ENCODE peak calls at places on chromosomes 5 and 9, in six cellular contexts. M is AG04450, B is uterus, Z is A549, O is HCT116, C is transverse colon. L is an unnamed sample.

GRCh38 chr5:32390819-32391591 is 53.5 kb downstream of the ZFR start:
- DNase-seq in Z (peak), O (peak), B (peak), C (no peak), M (peak), L (no peak)

GRCh38 chr5:172939561-172939960 is 19.7 kb upstream of the RPL26L1 start:
- DNase-seq in M (no peak), B (no peak), Z (no peak), O (no peak), C (no peak), L (no peak)

GRCh38 chr5:114361724-114362196 is at the start of gene KCNN2:
- DNase-seq in Z (peak), C (peak), O (no peak), B (peak), M (peak), L (peak)

GRCh38 chr9:113999256-114000062 is 78.6 kb downstream of the AMBP start:
- DNase-seq in B (peak), O (no peak), Z (no peak), M (no peak), C (no peak), L (peak)

GRCh38 chr5:43515678-43516048 is 715 bp upstream of the C5orf34 start:
- DNase-seq in B (no peak), O (no peak), Z (no peak), C (no peak), M (no peak), L (peak)

GRCh38 chr9:107190031-107190935 is 92.8 kb upstream of the RAD23B start:
- DNase-seq in O (no peak), Z (no peak), B (no peak), C (no peak), M (peak), L (no peak)

GRCh38 chr5:122091942-122092600 is 14.0 kb upstream of the LOX start:
- DNase-seq in C (no peak), Z (peak), M (no peak), B (no peak), O (peak), L (no peak)

GRCh38 chr5:140870221-140871201 is 1.8 kb downstream of the PCDHA11 start:
- DNase-seq in M (no peak), C (no peak), B (no peak), Z (no peak), O (no peak), L (no peak)

GRCh38 chr5:102216559-102217157 is 79.4 kb downstream of the SLCO4C1 start:
- DNase-seq in M (no peak), O (no peak), B (no peak), Z (no peak), C (no peak), L (no peak)

GRCh38 chr9:131578778-131579504 is 33.6 kb downstream of the PRRT1B start:
- DNase-seq in C (peak), B (no peak), M (no peak), O (no peak), Z (no peak), L (no peak)

GRCh38 chr5:148145916-148146315 is 22.4 kb upstream of the SPINK14 start:
- DNase-seq in Z (no peak), O (no peak), C (peak), M (no peak), B (no peak), L (peak)

GRCh38 chr5:151223447-151224264 is at the start of gene CCDC69:
- DNase-seq in Z (peak), C (peak), B (peak), O (peak), M (no peak), L (peak)

GRCh38 chr5:75335952-75336624 is 932 bp upstream of the HMGCR start:
- DNase-seq in C (peak), Z (peak), B (peak), O (peak), M (peak), L (peak)

GRCh38 chr9:134689320-134690181 is 47.9 kb downstream of the COL5A1 start:
- DNase-seq in B (peak), C (peak), O (peak), M (peak), Z (peak), L (peak)

GRCh38 chr9:27303219-27303618 is 6.3 kb upstream of the EQTN start:
- DNase-seq in Z (peak), B (no peak), C (no peak), M (no peak), O (no peak), L (no peak)

GRCh38 chr5:134503088-134503936 is 22.2 kb upstream of the JADE2 start:
- DNase-seq in C (peak), M (peak), Z (peak), B (peak), O (peak), L (peak)

GRCh38 chr5:54148062-54148461 is 162.3 kb downstream of the ARL15 start:
- DNase-seq in M (no peak), O (no peak), Z (no peak), B (no peak), C (no peak), L (no peak)

GRCh38 chr5:126446498-126447224 is 23.5 kb downstream of the GRAMD2B start:
- DNase-seq in M (no peak), Z (peak), C (peak), B (no peak), O (peak), L (peak)

GRCh38 chr5:152532714-152533113 is 127.6 kb upstream of the NMUR2 start:
- DNase-seq in M (no peak), Z (peak), O (peak), B (no peak), C (no peak), L (no peak)

GRCh38 chr9:129852575-129852974 is 17.3 kb downstream of the USP20 start:
- DNase-seq in O (no peak), M (no peak), C (no peak), Z (no peak), B (no peak), L (no peak)

GRCh38 chr9:116899337-116900006 is 212.4 kb downstream of the TRIM32 start:
- DNase-seq in Z (peak), C (no peak), M (peak), O (no peak), B (no peak), L (no peak)

GRCh38 chr5:169945831-169946261 is 34.4 kb downstream of the INSYN2B start:
- DNase-seq in B (no peak), Z (peak), O (no peak), C (no peak), M (peak), L (peak)

GRCh38 chr9:114121445-114122151 is 22.5 kb upstream of the KIF12 start:
- DNase-seq in B (no peak), M (no peak), C (no peak), O (no peak), Z (no peak), L (no peak)

GRCh38 chr5:5335115-5335514 is 87.4 kb upstream of the ICE1 start:
- DNase-seq in B (no peak), Z (peak), M (no peak), O (no peak), C (no peak), L (no peak)

GRCh38 chr9:17810728-17811634 is 232.1 kb downstream of the SH3GL2 start:
- DNase-seq in M (peak), C (peak), O (peak), B (peak), Z (peak), L (peak)

GRCh38 chr5:57032151-57032551 is 80.2 kb upstream of the MIER3 start:
- DNase-seq in O (peak), Z (peak), C (peak), M (no peak), B (no peak), L (peak)

GRCh38 chr9:126283799-126284465 is 42.7 kb upstream of the MVB12B start:
- DNase-seq in B (no peak), Z (no peak), M (no peak), O (no peak), C (no peak), L (no peak)

GRCh38 chr5:20023686-20024085 is 35.7 kb upstream of the CDH18 start:
- DNase-seq in B (no peak), O (no peak), C (no peak), M (no peak), Z (no peak), L (no peak)

GRCh38 chr9:133615897-133616188 is 6.7 kb upstream of the FAM163B start:
- DNase-seq in Z (no peak), M (no peak), B (no peak), O (no peak), C (no peak), L (no peak)

GRCh38 chr5:56297851-56298250 is 64.7 kb upstream of the ANKRD55 start:
- DNase-seq in C (no peak), B (no peak), Z (no peak), O (no peak), M (no peak), L (no peak)

GRCh38 chr5:111364992-111365391 is 140.8 kb downstream of the CAMK4 start:
- DNase-seq in B (no peak), Z (no peak), C (no peak), M (no peak), O (no peak), L (no peak)

GRCh38 chr5:78215972-78216371 is 78.5 kb downstream of the AP3B1 start:
- DNase-seq in O (no peak), B (no peak), M (no peak), C (no peak), Z (peak), L (no peak)

GRCh38 chr9:104984121-104984520 is 56.2 kb upstream of the ABCA1 start:
- DNase-seq in M (no peak), B (no peak), O (no peak), Z (no peak), C (no peak), L (no peak)

GRCh38 chr9:71726723-71727122 is 41.6 kb downstream of the CEMIP2 start:
- DNase-seq in Z (no peak), C (no peak), B (no peak), M (no peak), O (no peak), L (no peak)

GRCh38 chr9:71725590-71726338 is 42.5 kb downstream of the CEMIP2 start:
- DNase-seq in C (no peak), B (no peak), O (peak), Z (peak), M (peak), L (no peak)

GRCh38 chr9:71719585-71719984 is 48.7 kb downstream of the CEMIP2 start:
- DNase-seq in Z (no peak), B (no peak), C (no peak), M (no peak), O (no peak), L (no peak)

GRCh38 chr9:71719088-71719487 is 49.2 kb downstream of the CEMIP2 start:
- DNase-seq in Z (no peak), M (no peak), C (no peak), O (no peak), B (no peak), L (no peak)

GRCh38 chr9:71721786-71722295 is 46.5 kb downstream of the CEMIP2 start:
- DNase-seq in C (no peak), B (no peak), O (no peak), M (no peak), Z (no peak), L (no peak)
- H3K27ac ChIP-seq in C (no peak), B (no peak), O (no peak), M (no peak), Z (peak), L (no peak)

GRCh38 chr5:160083012-160083436 is 36.2 kb downstream of the PWWP2A start:
- DNase-seq in C (no peak), O (no peak), B (no peak), M (peak), Z (peak), L (no peak)
- H3K4me3 ChIP-seq in C (no peak), O (no peak), B (no peak), M (no peak), Z (no peak), L (no peak)

GRCh38 chr5:149466457-149466972 is 84.7 kb downstream of the CSNK1A1 start:
- DNase-seq in O (no peak), C (peak), B (peak), Z (peak), M (no peak), L (peak)

GRCh38 chr5:149470942-149471341 is 80.3 kb downstream of the CSNK1A1 start:
- DNase-seq in M (no peak), Z (no peak), B (no peak), O (no peak), C (no peak), L (no peak)

GRCh38 chr5:149459891-149460290 is 80.8 kb upstream of the IL17B start:
- DNase-seq in Z (no peak), O (no peak), B (no peak), C (no peak), M (no peak), L (no peak)

DNA sequence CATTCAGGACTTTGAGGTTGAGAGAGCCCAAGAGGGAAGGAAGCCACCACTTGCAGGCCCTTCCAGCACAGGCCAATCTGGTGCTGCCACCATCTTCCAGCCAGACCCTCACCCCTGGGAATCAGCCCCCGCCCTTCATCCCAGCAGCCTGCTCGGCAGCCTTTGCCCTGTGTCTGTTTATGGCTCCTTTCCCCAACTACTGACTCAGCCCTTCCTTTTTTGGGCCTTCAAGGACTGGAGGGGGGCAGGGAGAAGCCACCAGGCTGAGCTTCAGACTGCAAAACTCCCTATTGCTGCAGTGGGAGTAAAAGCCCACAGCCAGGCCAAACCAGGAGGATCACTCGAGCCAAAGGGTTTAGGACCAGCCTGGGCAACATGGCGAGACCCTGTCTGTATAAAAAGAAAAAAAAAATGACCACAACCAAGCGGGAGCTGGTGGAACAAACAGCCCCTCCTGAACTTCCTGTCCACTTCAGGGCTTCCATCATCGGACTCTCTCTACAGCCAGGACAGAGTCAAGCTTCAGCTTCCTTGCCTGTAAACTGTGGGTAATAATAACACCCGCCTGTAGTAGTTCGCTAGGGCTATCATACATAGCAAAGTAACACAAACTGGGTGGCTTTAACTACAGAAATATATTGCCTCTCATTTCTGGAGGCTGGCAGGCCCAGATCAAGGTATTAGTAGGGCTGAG is 85.9 kb upstream of the IL17B start:
- DNase-seq in O (no peak), C (peak), Z (no peak), M (no peak), B (peak), L (peak)
- H3K27ac ChIP-seq in O (no peak), C (peak), Z (peak), M (peak), B (peak), L (peak)

GRCh38 chr9:76531231-76531775 is 72.3 kb downstream of the GCNT1 start:
- DNase-seq in Z (no peak), O (no peak), B (no peak), M (no peak), C (no peak), L (no peak)
- H3K4me3 ChIP-seq in Z (no peak), O (no peak), B (no peak), M (no peak), C (no peak), L (no peak)

GRCh38 chr5:73747696-73748380 is 121.8 kb downstream of the ARHGEF28 start:
- DNase-seq in M (no peak), O (no peak), B (no peak), Z (no peak), C (no peak), L (no peak)

GRCh38 chr5:73754254-73754653 is 128.3 kb downstream of the ARHGEF28 start:
- DNase-seq in Z (no peak), B (no peak), M (no peak), O (no peak), C (no peak), L (no peak)

GRCh38 chr5:73748510-73749410 is 122.8 kb downstream of the ARHGEF28 start:
- DNase-seq in O (no peak), M (no peak), Z (no peak), B (peak), C (no peak), L (no peak)

GRCh38 chr5:73749485-73750270 is 123.7 kb downstream of the ARHGEF28 start:
- DNase-seq in O (no peak), B (no peak), Z (no peak), M (no peak), C (no peak), L (no peak)

DNA sequence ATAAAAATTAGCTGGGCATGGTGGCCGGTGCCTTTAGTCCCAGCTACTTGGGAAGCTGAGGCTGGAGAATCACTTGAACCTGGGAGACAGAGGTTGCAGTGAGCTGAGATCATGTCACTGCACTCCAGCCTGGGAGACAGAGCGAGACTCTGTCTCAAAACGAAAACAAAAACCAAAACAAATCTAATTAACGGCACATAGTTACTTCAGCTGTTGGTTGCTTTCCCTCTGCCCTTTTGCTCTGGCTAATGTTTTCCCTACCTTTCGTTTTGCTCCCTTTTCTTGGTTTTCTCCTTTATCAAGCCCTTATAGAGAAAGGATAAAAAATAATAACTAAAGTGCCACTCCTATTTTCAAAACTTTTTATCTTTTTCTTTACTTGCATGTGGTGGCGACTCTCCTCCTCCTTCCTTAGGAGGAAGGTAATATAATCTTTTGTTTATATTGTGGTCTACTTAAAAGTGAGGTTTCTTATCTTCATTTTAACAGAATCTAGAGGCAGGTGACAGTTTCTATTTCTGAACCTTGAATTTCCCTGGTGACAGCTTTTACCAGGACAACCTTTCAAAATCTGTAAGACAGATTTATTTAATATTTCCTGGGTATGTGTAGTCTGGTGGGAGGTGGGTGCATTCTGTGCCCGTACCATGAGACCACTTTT is 125.4 kb downstream of the ARHGEF28 start:
- DNase-seq in O (no peak), C (no peak), B (no peak), M (no peak), Z (no peak), L (no peak)
- H3K27ac ChIP-seq in O (no peak), C (no peak), B (no peak), M (no peak), Z (no peak), L (no peak)